ENCODE peak calls at places on chromosomes 7 and 10, in eight cellular contexts. E is HCT116, L is adrenal gland, D is Caco-2, O is body of pancreas, Z is esophagus muscularis mucosa, S is cardiac muscle cell, W is nephron progenitor cell. T is an unnamed sample.

GRCh38 chr7:29794959-29795629 is 11.2 kb upstream of the WIPF3 start:
- DNase-seq in Z (peak; percentile 29), L (no peak), D (no peak), S (no peak), E (no peak), W (no peak), O (no peak), T (no peak)

GRCh38 chr10:10515479-10516204 is 502.0 kb upstream of the CELF2 start:
- DNase-seq in O (no peak), S (no peak), E (no peak), D (no peak), Z (no peak), W (no peak), L (no peak), T (no peak)

GRCh38 chr10:33337335-33337854 is 2.9 kb upstream of the NRP1 start:
- DNase-seq in D (peak; percentile 48), O (peak; percentile 40), W (peak; percentile 17), S (peak; percentile 81), E (no peak), Z (no peak), L (peak; percentile 73), T (no peak)

GRCh38 chr7:73448609-73449008 is 15.0 kb downstream of the FZD9 start:
- DNase-seq in S (no peak), O (no peak), E (no peak), W (no peak), Z (no peak), D (no peak), L (peak; percentile 9), T (no peak)

GRCh38 chr7:128188396-128189230 is 52.5 kb upstream of the LEP start:
- DNase-seq in Z (no peak), S (no peak), L (no peak), W (no peak), O (no peak), E (no peak), D (no peak), T (no peak)

GRCh38 chr10:1043532-1043995 is 5.4 kb downstream of the IDI1 start:
- DNase-seq in S (no peak), E (no peak), W (no peak), D (no peak), Z (no peak), L (peak; percentile 69), O (no peak), T (no peak)

GRCh38 chr10:106242301-106242700 is 922.2 kb downstream of the SORCS1 start:
- DNase-seq in D (no peak), L (no peak), W (no peak), Z (no peak), E (no peak), O (no peak), S (no peak), T (no peak)

GRCh38 chr10:1242975-1243374 is 186.8 kb downstream of the WDR37 start:
- DNase-seq in S (no peak), D (no peak), W (peak; percentile 52), Z (no peak), O (no peak), L (no peak), E (no peak), T (no peak)

GRCh38 chr10:71217266-71218045 is 5.1 kb downstream of the UNC5B start:
- DNase-seq in D (no peak), W (peak; percentile 67), L (peak; percentile 56), Z (no peak), O (peak; percentile 47), S (peak; percentile 76), E (no peak), T (no peak)

GRCh38 chr7:135335628-135336139 is 102.0 kb downstream of the STRA8 start:
- DNase-seq in L (peak; percentile 82), W (peak; percentile 90), D (peak; percentile 94), Z (no peak), S (peak; percentile 94), O (peak; percentile 87), E (peak; percentile 66), T (peak; percentile 89)

GRCh38 chr10:119205926-119206602 is 1.3 kb upstream of the GRK5 start:
- DNase-seq in S (no peak), O (peak; percentile 60), Z (peak; percentile 92), W (peak; percentile 27), E (no peak), D (no peak), L (peak; percentile 87), T (no peak)

GRCh38 chr10:132103116-132103910 is 37.6 kb downstream of the JAKMIP3 start:
- DNase-seq in D (no peak), L (no peak), O (no peak), W (no peak), Z (no peak), S (no peak), E (no peak), T (no peak)

GRCh38 chr7:67301667-67302066 is 305.0 kb downstream of the TYW1 start:
- DNase-seq in Z (no peak), W (no peak), S (no peak), E (no peak), O (no peak), L (no peak), D (no peak), T (no peak)

GRCh38 chr10:99329238-99329890 is at the start of gene CNNM1:
- DNase-seq in Z (no peak), O (peak; percentile 62), D (no peak), S (peak; percentile 69), E (no peak), L (peak; percentile 61), W (peak; percentile 65), T (peak; percentile 28)

GRCh38 chr7:36781011-36781738 is 56.9 kb upstream of the AOAH start:
- DNase-seq in Z (peak; percentile 7), S (no peak), O (no peak), E (no peak), W (no peak), L (no peak), D (no peak), T (no peak)

DNA sequence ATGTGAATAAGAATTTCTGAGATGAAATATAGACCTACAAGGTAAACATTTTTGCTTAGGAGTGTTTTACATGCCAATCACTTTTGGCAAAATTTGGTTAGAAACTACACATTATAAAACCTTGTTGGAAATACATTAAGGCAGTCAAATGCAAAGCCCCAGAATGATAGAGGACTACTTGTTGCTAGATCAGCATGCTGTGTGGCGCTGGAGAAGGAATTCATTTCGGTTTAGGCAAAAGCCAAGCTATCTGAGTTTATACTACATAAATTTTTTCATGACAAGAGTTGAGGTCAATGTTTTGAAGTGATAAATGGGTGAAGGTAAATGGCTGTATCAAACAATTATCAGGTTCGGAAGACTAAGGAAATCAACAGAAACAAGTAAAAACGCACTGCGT is 2.3 kb downstream of the BMPER start:
- DNase-seq in O (no peak), E (no peak), L (no peak), Z (no peak), D (no peak), W (no peak), S (no peak), T (no peak)
- TF ChIP-seq CTCF in O (no peak), E (no peak), L (no peak), Z (no peak), D (no peak), W (no peak), S (no peak), T (no peak)

GRCh38 chr7:156178857-156179256 is 366.6 kb upstream of the SHH start:
- DNase-seq in L (peak; percentile 34), D (no peak), E (no peak), S (no peak), O (no peak), Z (no peak), W (no peak), T (no peak)

GRCh38 chr7:156177396-156178055 is 365.3 kb upstream of the SHH start:
- DNase-seq in W (no peak), D (no peak), O (no peak), L (peak; percentile 18), S (no peak), E (no peak), Z (no peak), T (no peak)

GRCh38 chr7:156178214-156178613 is 366.0 kb upstream of the SHH start:
- DNase-seq in L (peak; percentile 35), O (no peak), W (no peak), Z (no peak), D (no peak), E (no peak), S (no peak), T (no peak)

GRCh38 chr7:156179872-156180390 is 367.7 kb upstream of the SHH start:
- DNase-seq in W (no peak), D (no peak), Z (no peak), L (peak; percentile 29), O (no peak), S (no peak), E (no peak), T (no peak)

GRCh38 chr7:156180451-156181229 is 368.4 kb upstream of the SHH start:
- DNase-seq in E (no peak), Z (no peak), L (peak; percentile 18), O (no peak), D (no peak), S (no peak), W (no peak), T (no peak)
- TF ChIP-seq CTCF in E (no peak), Z (no peak), L (no peak), O (no peak), D (no peak), S (no peak), W (no peak), T (no peak)

GRCh38 chr7:122413339-122413738 is 108.8 kb upstream of the FEZF1 start:
- DNase-seq in S (peak; percentile 32), E (no peak), O (no peak), L (no peak), D (no peak), Z (no peak), W (no peak), T (no peak)

GRCh38 chr7:122412886-122413285 is 108.3 kb upstream of the FEZF1 start:
- DNase-seq in E (no peak), D (no peak), S (peak; percentile 9), W (no peak), L (peak; percentile 69), Z (no peak), O (peak; percentile 27), T (no peak)

GRCh38 chr7:122416316-122416925 is 111.9 kb upstream of the FEZF1 start:
- DNase-seq in L (no peak), S (no peak), W (no peak), E (no peak), D (no peak), Z (no peak), O (no peak), T (no peak)

GRCh38 chr7:122412441-122412840 is 107.9 kb upstream of the FEZF1 start:
- DNase-seq in Z (no peak), L (no peak), S (no peak), E (no peak), W (no peak), O (no peak), D (no peak), T (no peak)

GRCh38 chr7:122415510-122415909 is 111.0 kb upstream of the FEZF1 start:
- DNase-seq in E (no peak), O (no peak), L (no peak), W (no peak), D (no peak), Z (no peak), S (no peak), T (no peak)
- TF ChIP-seq CTCF in E (no peak), O (no peak), L (no peak), W (no peak), D (no peak), Z (no peak), S (no peak), T (no peak)

DNA sequence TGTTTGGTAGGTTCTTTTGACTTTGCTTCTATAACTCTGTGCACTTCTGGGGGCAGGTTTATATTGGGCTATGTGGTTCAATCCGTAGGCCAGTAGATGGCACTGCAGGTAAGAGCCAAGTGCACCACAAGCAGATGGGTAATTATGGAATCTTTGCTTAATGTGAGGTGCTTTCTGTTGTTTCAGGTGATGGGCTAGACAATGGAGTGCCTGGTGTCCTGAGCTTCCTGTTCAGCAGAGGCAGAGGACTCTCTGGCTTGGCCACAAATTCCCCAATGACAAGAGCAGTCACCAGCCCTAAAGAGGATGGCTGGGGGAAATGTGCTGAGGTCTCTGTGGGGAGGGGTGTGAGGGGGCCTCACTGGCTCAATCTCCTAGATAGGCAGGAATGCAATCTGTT is 455.0 kb downstream of the CCSER2 start:
- DNase-seq in W (peak; percentile 44), Z (peak; percentile 66), S (peak; percentile 62), L (peak; percentile 63), D (peak; percentile 57), E (peak; percentile 12), O (peak; percentile 29), T (no peak)
- TF ChIP-seq CTCF in W (peak; percentile 75), Z (peak; percentile 47), S (peak; percentile 34), L (peak; percentile 26), D (peak; percentile 85), E (peak; percentile 78), O (peak; percentile 55), T (peak; percentile 83)